ENCODE peak calls at places on chromosomes 13 and 19, in five cellular contexts. One of them, this sample, is unnamed.
A peak's percentile ranks its signal among the peaks of the same experiment; 100 is the strongest.

GRCh38 chr19:8149261-8150094 is at the start of gene FBN3:
- DNase-seq in activated B cell treated with CpG ODN at 0.5 μM for 24 hours: no peak
- DNase-seq in stimulated activated CD4-positive, alpha-beta T cell treated with anti-CD3 and anti-CD28 coated beads, Interleukin-1b, Interleukin-23, amount 100 ng/mL, for 24 hours: no peak
- DNase-seq in RPMI8226: no peak
- DNase-seq in HS-27A: no peak
- DNase-seq in this sample: no peak

GRCh38 chr19:45402469-45403070 is 2.3 kb downstream of the PPP1R13L start:
- DNase-seq in activated B cell treated with CpG ODN at 0.5 μM for 24 hours: peak; percentile 55
- DNase-seq in stimulated activated CD4-positive, alpha-beta T cell treated with anti-CD3 and anti-CD28 coated beads, Interleukin-1b, Interleukin-23, amount 100 ng/mL, for 24 hours: no peak
- DNase-seq in RPMI8226: no peak
- DNase-seq in HS-27A: no peak
- DNase-seq in this sample: no peak

GRCh38 chr19:3034845-3035541 is 5.9 kb upstream of the TLE2 start:
- DNase-seq in activated B cell treated with CpG ODN at 0.5 μM for 24 hours: no peak
- DNase-seq in stimulated activated CD4-positive, alpha-beta T cell treated with anti-CD3 and anti-CD28 coated beads, Interleukin-1b, Interleukin-23, amount 100 ng/mL, for 24 hours: no peak
- DNase-seq in RPMI8226: peak; percentile 47
- DNase-seq in HS-27A: no peak
- DNase-seq in this sample: peak; percentile 17

GRCh38 chr19:3576696-3577443 is 4.1 kb downstream of the HMG20B start:
- DNase-seq in activated B cell treated with CpG ODN at 0.5 μM for 24 hours: no peak
- DNase-seq in stimulated activated CD4-positive, alpha-beta T cell treated with anti-CD3 and anti-CD28 coated beads, Interleukin-1b, Interleukin-23, amount 100 ng/mL, for 24 hours: no peak
- DNase-seq in RPMI8226: no peak
- DNase-seq in HS-27A: no peak
- DNase-seq in this sample: no peak

GRCh38 chr13:66574606-66575005 is 655.5 kb downstream of the PCDH9 start:
- DNase-seq in activated B cell treated with CpG ODN at 0.5 μM for 24 hours: no peak
- DNase-seq in stimulated activated CD4-positive, alpha-beta T cell treated with anti-CD3 and anti-CD28 coated beads, Interleukin-1b, Interleukin-23, amount 100 ng/mL, for 24 hours: no peak
- DNase-seq in RPMI8226: no peak
- DNase-seq in HS-27A: peak; percentile 15
- DNase-seq in this sample: no peak

GRCh38 chr19:28466107-28467045 is 746.6 kb downstream of the UQCRFS1 start:
- DNase-seq in activated B cell treated with CpG ODN at 0.5 μM for 24 hours: no peak
- DNase-seq in stimulated activated CD4-positive, alpha-beta T cell treated with anti-CD3 and anti-CD28 coated beads, Interleukin-1b, Interleukin-23, amount 100 ng/mL, for 24 hours: peak; percentile 28
- DNase-seq in RPMI8226: peak; percentile 93
- DNase-seq in HS-27A: peak; percentile 14
- DNase-seq in this sample: peak; percentile 90

GRCh38 chr13:37148501-37148900 is 43.0 kb upstream of the CSNK1A1L start:
- DNase-seq in activated B cell treated with CpG ODN at 0.5 μM for 24 hours: no peak
- DNase-seq in stimulated activated CD4-positive, alpha-beta T cell treated with anti-CD3 and anti-CD28 coated beads, Interleukin-1b, Interleukin-23, amount 100 ng/mL, for 24 hours: no peak
- DNase-seq in RPMI8226: no peak
- DNase-seq in HS-27A: no peak
- DNase-seq in this sample: no peak

GRCh38 chr19:16156904-16157303 is 13.4 kb downstream of the HSH2D start:
- DNase-seq in activated B cell treated with CpG ODN at 0.5 μM for 24 hours: no peak
- DNase-seq in stimulated activated CD4-positive, alpha-beta T cell treated with anti-CD3 and anti-CD28 coated beads, Interleukin-1b, Interleukin-23, amount 100 ng/mL, for 24 hours: no peak
- DNase-seq in RPMI8226: no peak
- DNase-seq in HS-27A: no peak
- DNase-seq in this sample: no peak

GRCh38 chr19:38409631-38410133 is 6.8 kb downstream of the FAM98C start:
- DNase-seq in activated B cell treated with CpG ODN at 0.5 μM for 24 hours: no peak
- DNase-seq in stimulated activated CD4-positive, alpha-beta T cell treated with anti-CD3 and anti-CD28 coated beads, Interleukin-1b, Interleukin-23, amount 100 ng/mL, for 24 hours: no peak
- DNase-seq in RPMI8226: no peak
- DNase-seq in HS-27A: no peak
- DNase-seq in this sample: no peak

This sample was measured in OCI-M1.